ENCODE peak calls at places on chromosomes 4 and X, in seven cellular contexts. One of them, this sample, is unnamed.

GRCh38 chr4:25800253-25800652 is 62.5 kb downstream of the SEL1L3 start:
- DNase-seq in progenitor cell of endocrine pancreas: no peak
- DNase-seq in midbrain: no peak
- DNase-seq in Calu3: no peak
- DNase-seq in HL-60: no peak
- DNase-seq in EH: no peak
- DNase-seq in lower lobe of right lung: no peak
- DNase-seq in this sample: no peak

GRCh38 chrX:125205084-125205917 is 114.4 kb upstream of the TEX13C start:
- DNase-seq in progenitor cell of endocrine pancreas: peak
- DNase-seq in midbrain: no peak
- DNase-seq in Calu3: no peak
- DNase-seq in HL-60: peak
- DNase-seq in EH: no peak
- DNase-seq in lower lobe of right lung: peak
- DNase-seq in this sample: no peak

GRCh38 chrX:47158781-47159180 is 13.8 kb downstream of the RBM10 start:
- DNase-seq in progenitor cell of endocrine pancreas: no peak
- DNase-seq in midbrain: no peak
- DNase-seq in Calu3: no peak
- DNase-seq in HL-60: no peak
- DNase-seq in EH: no peak
- DNase-seq in lower lobe of right lung: no peak
- DNase-seq in this sample: no peak

GRCh38 chr4:60296381-60296780 is 903.7 kb upstream of the ADGRL3 start:
- DNase-seq in progenitor cell of endocrine pancreas: no peak
- DNase-seq in midbrain: no peak
- DNase-seq in Calu3: no peak
- DNase-seq in HL-60: no peak
- DNase-seq in EH: no peak
- DNase-seq in lower lobe of right lung: no peak
- DNase-seq in this sample: no peak

GRCh38 chr4:1174941-1175634 is 2.7 kb upstream of the SPON2 start:
- DNase-seq in progenitor cell of endocrine pancreas: no peak
- DNase-seq in midbrain: no peak
- DNase-seq in Calu3: no peak
- DNase-seq in HL-60: no peak
- DNase-seq in EH: no peak
- DNase-seq in lower lobe of right lung: no peak
- DNase-seq in this sample: no peak

GRCh38 chrX:19833034-19833677 is 54.2 kb downstream of the SH3KBP1 start:
- DNase-seq in progenitor cell of endocrine pancreas: no peak
- DNase-seq in midbrain: no peak
- DNase-seq in Calu3: no peak
- DNase-seq in HL-60: no peak
- DNase-seq in EH: no peak
- DNase-seq in lower lobe of right lung: no peak
- DNase-seq in this sample: no peak

GRCh38 chrX:104486691-104487090 is 79.3 kb upstream of the IL1RAPL2 start:
- DNase-seq in progenitor cell of endocrine pancreas: no peak
- DNase-seq in midbrain: no peak
- DNase-seq in Calu3: no peak
- DNase-seq in HL-60: no peak
- DNase-seq in EH: no peak
- DNase-seq in lower lobe of right lung: no peak
- DNase-seq in this sample: no peak

GRCh38 chrX:20056704-20057103 is 60.0 kb downstream of the MAP7D2 start:
- DNase-seq in progenitor cell of endocrine pancreas: no peak
- DNase-seq in midbrain: no peak
- DNase-seq in Calu3: peak
- DNase-seq in HL-60: no peak
- DNase-seq in EH: no peak
- DNase-seq in lower lobe of right lung: no peak
- DNase-seq in this sample: no peak

GRCh38 chr4:24473309-24473721 is 111.0 kb downstream of the DHX15 start:
- DNase-seq in progenitor cell of endocrine pancreas: no peak
- DNase-seq in midbrain: peak
- DNase-seq in Calu3: peak
- DNase-seq in HL-60: peak
- DNase-seq in EH: peak
- DNase-seq in lower lobe of right lung: no peak
- DNase-seq in this sample: peak

GRCh38 chr4:176002007-176002623 is 63.5 kb upstream of the WDR17 start:
- DNase-seq in progenitor cell of endocrine pancreas: peak
- DNase-seq in midbrain: peak
- DNase-seq in Calu3: peak
- DNase-seq in HL-60: peak
- DNase-seq in EH: peak
- DNase-seq in lower lobe of right lung: peak
- DNase-seq in this sample: no peak

GRCh38 chr4:15755321-15755750 is 22.8 kb upstream of the CD38 start:
- DNase-seq in progenitor cell of endocrine pancreas: no peak
- DNase-seq in midbrain: no peak
- DNase-seq in Calu3: no peak
- DNase-seq in HL-60: no peak
- DNase-seq in EH: peak
- DNase-seq in lower lobe of right lung: no peak
- DNase-seq in this sample: no peak

GRCh38 chrX:2848806-2849420 is 20.2 kb downstream of the GYG2 start:
- DNase-seq in progenitor cell of endocrine pancreas: no peak
- DNase-seq in midbrain: no peak
- DNase-seq in Calu3: no peak
- DNase-seq in HL-60: no peak
- DNase-seq in EH: peak
- DNase-seq in lower lobe of right lung: no peak
- DNase-seq in this sample: no peak

GRCh38 chr4:72954811-72955210 is 114.7 kb downstream of the COX18 start:
- DNase-seq in progenitor cell of endocrine pancreas: no peak
- DNase-seq in midbrain: no peak
- DNase-seq in Calu3: no peak
- DNase-seq in HL-60: no peak
- DNase-seq in EH: peak
- DNase-seq in lower lobe of right lung: no peak
- DNase-seq in this sample: no peak

GRCh38 chr4:156594619-156595018 is 377.0 kb downstream of the PDGFC start:
- DNase-seq in progenitor cell of endocrine pancreas: no peak
- DNase-seq in midbrain: no peak
- DNase-seq in Calu3: no peak
- DNase-seq in HL-60: no peak
- DNase-seq in EH: no peak
- DNase-seq in lower lobe of right lung: peak
- DNase-seq in this sample: no peak

GRCh38 chr4:134345249-134345648 is 143.7 kb upstream of the PABPC4L start:
- DNase-seq in progenitor cell of endocrine pancreas: no peak
- DNase-seq in midbrain: no peak
- DNase-seq in Calu3: no peak
- DNase-seq in HL-60: no peak
- DNase-seq in EH: no peak
- DNase-seq in lower lobe of right lung: no peak
- DNase-seq in this sample: no peak

GRCh38 chrX:18983711-18984380 is at the start of gene PHKA2:
- DNase-seq in progenitor cell of endocrine pancreas: peak
- DNase-seq in midbrain: peak
- DNase-seq in Calu3: peak
- DNase-seq in HL-60: peak
- DNase-seq in EH: no peak
- DNase-seq in lower lobe of right lung: peak
- DNase-seq in this sample: peak